ENCODE peak calls at places on chromosomes 4 and X, in four cellular contexts. One of them, this sample, is unnamed.

GRCh38 chr4:116397291-116397690 is 688.1 kb downstream of the TRAM1L1 start:
- DNase-seq in HEK293T: no peak
- DNase-seq in GDM1: no peak
- DNase-seq in DMS 273 treated with DMSO at 0.1 percent for 48 hours: no peak
- DNase-seq in this sample: no peak

GRCh38 chr4:41683321-41683720 is 65.2 kb downstream of the PHOX2B start:
- DNase-seq in GDM1: no peak
- DNase-seq in HEK293T: no peak
- DNase-seq in DMS 273 treated with DMSO at 0.1 percent for 48 hours: no peak
- DNase-seq in this sample: no peak

GRCh38 chrX:131633285-131633917 is 89.5 kb downstream of the OR13H1 start:
- DNase-seq in HEK293T: peak; percentile 81
- DNase-seq in GDM1: peak; percentile 9
- DNase-seq in DMS 273 treated with DMSO at 0.1 percent for 48 hours: peak; percentile 14
- DNase-seq in this sample: peak; percentile 65

GRCh38 chr4:26075588-26075987 is 161.6 kb downstream of the SMIM20 start:
- DNase-seq in DMS 273 treated with DMSO at 0.1 percent for 48 hours: no peak
- DNase-seq in HEK293T: no peak
- DNase-seq in GDM1: no peak
- DNase-seq in this sample: no peak

GRCh38 chr4:77010841-77011354 is 61.3 kb downstream of the SEPTIN11 start:
- DNase-seq in DMS 273 treated with DMSO at 0.1 percent for 48 hours: no peak
- DNase-seq in GDM1: no peak
- DNase-seq in HEK293T: no peak
- DNase-seq in this sample: no peak

GRCh38 chrX:53321943-53322497 is 40.6 kb upstream of the IQSEC2 start:
- DNase-seq in DMS 273 treated with DMSO at 0.1 percent for 48 hours: no peak
- DNase-seq in GDM1: no peak
- DNase-seq in HEK293T: no peak
- DNase-seq in this sample: no peak

GRCh38 chr4:48653217-48654014 is 126.7 kb downstream of the FRYL start:
- DNase-seq in HEK293T: peak; percentile 9
- DNase-seq in GDM1: no peak
- DNase-seq in DMS 273 treated with DMSO at 0.1 percent for 48 hours: no peak
- DNase-seq in this sample: no peak

GRCh38 chr4:72208421-72209075 is 176.7 kb downstream of the NPFFR2 start:
- DNase-seq in GDM1: no peak
- DNase-seq in DMS 273 treated with DMSO at 0.1 percent for 48 hours: no peak
- DNase-seq in HEK293T: no peak
- DNase-seq in this sample: no peak

GRCh38 chr4:159178147-159178541 is 75.3 kb downstream of the RAPGEF2 start:
- DNase-seq in HEK293T: no peak
- DNase-seq in GDM1: no peak
- DNase-seq in DMS 273 treated with DMSO at 0.1 percent for 48 hours: no peak
- DNase-seq in this sample: no peak

GRCh38 chr4:67575232-67575888 is 16.8 kb downstream of the STAP1 start:
- DNase-seq in HEK293T: peak; percentile 27
- DNase-seq in GDM1: peak; percentile 47
- DNase-seq in DMS 273 treated with DMSO at 0.1 percent for 48 hours: peak; percentile 60
- DNase-seq in this sample: no peak

GRCh38 chrX:100625985-100626491 is 10.6 kb downstream of the TSPAN6 start:
- DNase-seq in GDM1: peak; percentile 39
- DNase-seq in DMS 273 treated with DMSO at 0.1 percent for 48 hours: no peak
- DNase-seq in HEK293T: no peak
- DNase-seq in this sample: no peak

GRCh38 chrX:134682081-134682480 is 23.8 kb upstream of the PLAC1 start:
- DNase-seq in DMS 273 treated with DMSO at 0.1 percent for 48 hours: no peak
- DNase-seq in GDM1: no peak
- DNase-seq in HEK293T: no peak
- DNase-seq in this sample: no peak

GRCh38 chr4:113423631-113424030 is 337.9 kb downstream of the CAMK2D start:
- DNase-seq in GDM1: no peak
- DNase-seq in DMS 273 treated with DMSO at 0.1 percent for 48 hours: no peak
- DNase-seq in HEK293T: no peak
- DNase-seq in this sample: no peak

GRCh38 chr4:112775801-112776200 is 138.9 kb downstream of the LARP7 start:
- DNase-seq in DMS 273 treated with DMSO at 0.1 percent for 48 hours: no peak
- DNase-seq in HEK293T: no peak
- DNase-seq in GDM1: no peak
- DNase-seq in this sample: no peak

GRCh38 chrX:51893931-51894696 is 691 bp downstream of the MAGED1 start:
- DNase-seq in DMS 273 treated with DMSO at 0.1 percent for 48 hours: no peak
- DNase-seq in HEK293T: peak; percentile 18
- DNase-seq in GDM1: no peak
- DNase-seq in this sample: peak; percentile 14

GRCh38 chr4:102263024-102263787 is 82.1 kb downstream of the SLC39A8 start:
- DNase-seq in DMS 273 treated with DMSO at 0.1 percent for 48 hours: peak; percentile 40
- DNase-seq in GDM1: peak; percentile 1
- DNase-seq in HEK293T: peak; percentile 39
- DNase-seq in this sample: peak; percentile 79

GRCh38 chr4:6592804-6593563 is 18.0 kb downstream of the MAN2B2 start:
- DNase-seq in DMS 273 treated with DMSO at 0.1 percent for 48 hours: no peak
- DNase-seq in HEK293T: no peak
- DNase-seq in GDM1: no peak
- DNase-seq in this sample: no peak

GRCh38 chrX:9355739-9356138 is 109.1 kb upstream of the TBL1X start:
- DNase-seq in DMS 273 treated with DMSO at 0.1 percent for 48 hours: no peak
- DNase-seq in HEK293T: no peak
- DNase-seq in GDM1: no peak
- DNase-seq in this sample: no peak

GRCh38 chrX:139086243-139086642 is 374.7 kb upstream of the FGF13 start:
- DNase-seq in GDM1: no peak
- DNase-seq in HEK293T: no peak
- DNase-seq in DMS 273 treated with DMSO at 0.1 percent for 48 hours: no peak
- DNase-seq in this sample: no peak

GRCh38 chr4:41072021-41072777 is 142.1 kb downstream of the APBB2 start:
- DNase-seq in HEK293T: no peak
- DNase-seq in GDM1: no peak
- DNase-seq in DMS 273 treated with DMSO at 0.1 percent for 48 hours: peak; percentile 18
- DNase-seq in this sample: no peak

GRCh38 chrX:147912093-147912801 is 528 bp downstream of the FMR1 start:
- DNase-seq in DMS 273 treated with DMSO at 0.1 percent for 48 hours: no peak
- DNase-seq in GDM1: no peak
- DNase-seq in HEK293T: peak; percentile 34
- DNase-seq in this sample: no peak

GRCh38 chr4:112377127-112377635 is 80.0 kb downstream of the ALPK1 start:
- DNase-seq in DMS 273 treated with DMSO at 0.1 percent for 48 hours: no peak
- DNase-seq in GDM1: no peak
- DNase-seq in HEK293T: no peak
- DNase-seq in this sample: no peak

GRCh38 chrX:131854586-131854985 is 168.5 kb upstream of the STK26 start:
- DNase-seq in DMS 273 treated with DMSO at 0.1 percent for 48 hours: no peak
- DNase-seq in GDM1: no peak
- DNase-seq in HEK293T: no peak
- DNase-seq in this sample: no peak

GRCh38 chr4:96916731-96917130 is 1076.8 kb downstream of the PDHA2 start:
- DNase-seq in DMS 273 treated with DMSO at 0.1 percent for 48 hours: no peak
- DNase-seq in HEK293T: peak; percentile 6
- DNase-seq in GDM1: no peak
- DNase-seq in this sample: no peak

GRCh38 chr4:24850669-24851068 is 55.3 kb downstream of the SOD3 start:
- DNase-seq in GDM1: no peak
- DNase-seq in DMS 273 treated with DMSO at 0.1 percent for 48 hours: no peak
- DNase-seq in HEK293T: no peak
- DNase-seq in this sample: no peak

GRCh38 chrX:56728752-56729151 is 291 bp upstream of the NBDY start:
- DNase-seq in GDM1: no peak
- DNase-seq in DMS 273 treated with DMSO at 0.1 percent for 48 hours: no peak
- DNase-seq in HEK293T: no peak
- DNase-seq in this sample: no peak

GRCh38 chr4:124910327-124910726 is 197.8 kb upstream of the ANKRD50 start:
- DNase-seq in HEK293T: no peak
- DNase-seq in DMS 273 treated with DMSO at 0.1 percent for 48 hours: no peak
- DNase-seq in GDM1: no peak
- DNase-seq in this sample: no peak

GRCh38 chrX:69027181-69028005 is 137.9 kb downstream of the PJA1 start:
- DNase-seq in DMS 273 treated with DMSO at 0.1 percent for 48 hours: no peak
- DNase-seq in HEK293T: peak; percentile 3
- DNase-seq in GDM1: no peak
- DNase-seq in this sample: no peak

GRCh38 chr4:69591374-69591773 is 48.1 kb downstream of the UGT2A2 start:
- DNase-seq in GDM1: no peak
- DNase-seq in DMS 273 treated with DMSO at 0.1 percent for 48 hours: no peak
- DNase-seq in HEK293T: no peak
- DNase-seq in this sample: no peak